ENCODE peak calls at places on chromosomes 16 and 17, in nine cellular contexts. L, S, J, U, C, R, O, Y and P are unnamed samples.
A peak's percentile ranks its signal among the peaks of the same experiment; 100 is the strongest.

GRCh38 chr17:72682597-72682996 is 409.9 kb downstream of the SLC39A11 start:
- DNase-seq in L (no peak), S (no peak), J (no peak), U (no peak), C (no peak), R (no peak), O (no peak), Y (no peak), P (no peak)

GRCh38 chr16:22191966-22192260 is 14.2 kb upstream of the EEF2K start:
- DNase-seq in L (no peak), S (no peak), J (no peak), U (peak; percentile 22), C (peak; percentile 41), R (no peak), O (no peak), Y (no peak), P (no peak)

GRCh38 chr17:68511254-68511670 is 968 bp upstream of the PRKAR1A start:
- DNase-seq in L (no peak), S (no peak), J (no peak), U (no peak), C (no peak), R (no peak), O (no peak), Y (no peak), P (peak; percentile 17)

GRCh38 chr16:80158766-80159165 is 382.0 kb upstream of the DYNLRB2 start:
- DNase-seq in L (no peak), S (no peak), J (no peak), U (no peak), C (no peak), R (no peak), O (no peak), Y (no peak), P (no peak)

GRCh38 chr17:68777243-68777855 is 176.2 kb upstream of the FAM20A start:
- DNase-seq in L (peak; percentile 11), S (peak; percentile 56), J (no peak), U (no peak), C (peak; percentile 12), R (peak; percentile 71), O (peak; percentile 72), Y (peak; percentile 35), P (peak; percentile 86)

GRCh38 chr16:88499314-88499713 is 46.2 kb downstream of the ZFPM1 start:
- DNase-seq in L (no peak), S (no peak), J (no peak), U (no peak), C (no peak), R (no peak), O (no peak), Y (no peak), P (no peak)

GRCh38 chr16:63714876-63715275 is 1407.0 kb downstream of the CDH11 start:
- DNase-seq in L (no peak), S (no peak), J (no peak), U (no peak), C (no peak), R (no peak), O (no peak), Y (no peak), P (no peak)

GRCh38 chr17:70668276-70668937 is 499.1 kb downstream of the KCNJ2 start:
- DNase-seq in L (no peak), S (no peak), J (no peak), U (no peak), C (no peak), R (no peak), O (no peak), Y (no peak), P (no peak)

GRCh38 chr16:28543072-28543471 is 4.3 kb upstream of the NUPR1 start:
- DNase-seq in L (no peak), S (no peak), J (peak; percentile 77), U (no peak), C (no peak), R (no peak), O (no peak), Y (no peak), P (no peak)

GRCh38 chr17:57868007-57868774 is 18.3 kb upstream of the MRPS23 start:
- DNase-seq in L (peak; percentile 43), S (peak; percentile 78), J (no peak), U (no peak), C (no peak), R (peak; percentile 83), O (no peak), Y (peak; percentile 80), P (no peak)

GRCh38 chr17:44794699-44795413 is 35.2 kb downstream of the GJC1 start:
- DNase-seq in L (no peak), S (peak; percentile 46), J (peak; percentile 38), U (no peak), C (no peak), R (peak; percentile 37), O (no peak), Y (no peak), P (peak; percentile 89)

GRCh38 chr16:28098959-28099945 is 35.7 kb upstream of the GSG1L start:
- DNase-seq in L (no peak), S (no peak), J (peak; percentile 39), U (no peak), C (no peak), R (no peak), O (no peak), Y (no peak), P (no peak)

GRCh38 chr17:64657610-64658125 is 4.4 kb downstream of the SMURF2 start:
- DNase-seq in L (no peak), S (no peak), J (no peak), U (no peak), C (no peak), R (no peak), O (no peak), Y (no peak), P (no peak)

GRCh38 chr17:79865351-79866210 is 26.3 kb upstream of the CBX4 start:
- DNase-seq in L (no peak), S (no peak), J (no peak), U (no peak), C (no peak), R (no peak), O (no peak), Y (no peak), P (no peak)